ENCODE peak calls at places on chromosomes 1 and 21, in seven cellular contexts. One of them, this sample, is unnamed.

GRCh38 chr1:214392246-214392645 is 111.3 kb downstream of the SMYD2 start:
- DNase-seq in uterus: no peak
- DNase-seq in breast epithelium: no peak
- DNase-seq in GM23248: no peak
- DNase-seq in CD8-positive, alpha-beta memory T cell: no peak
- DNase-seq in NT2/D1: no peak
- DNase-seq in neural progenitor cell: no peak
- DNase-seq in this sample: no peak

GRCh38 chr1:45490121-45490622 is 791 bp downstream of the TESK2 start:
- DNase-seq in uterus: no peak
- DNase-seq in breast epithelium: no peak
- DNase-seq in GM23248: peak; percentile 62
- DNase-seq in CD8-positive, alpha-beta memory T cell: no peak
- DNase-seq in NT2/D1: no peak
- DNase-seq in neural progenitor cell: no peak
- DNase-seq in this sample: no peak

GRCh38 chr1:164787834-164788231 is 228.8 kb downstream of the PBX1 start:
- DNase-seq in uterus: no peak
- DNase-seq in breast epithelium: no peak
- DNase-seq in GM23248: no peak
- DNase-seq in CD8-positive, alpha-beta memory T cell: no peak
- DNase-seq in NT2/D1: no peak
- DNase-seq in neural progenitor cell: no peak
- DNase-seq in this sample: no peak

GRCh38 chr21:42837421-42838211 is 41.7 kb downstream of the WDR4 start:
- DNase-seq in uterus: peak; percentile 9
- DNase-seq in breast epithelium: no peak
- DNase-seq in GM23248: no peak
- DNase-seq in CD8-positive, alpha-beta memory T cell: no peak
- DNase-seq in NT2/D1: no peak
- DNase-seq in neural progenitor cell: no peak
- DNase-seq in this sample: no peak

GRCh38 chr1:228088586-228089498 is 6.3 kb downstream of the ARF1 start:
- DNase-seq in uterus: no peak
- DNase-seq in breast epithelium: no peak
- DNase-seq in GM23248: peak; percentile 82
- DNase-seq in CD8-positive, alpha-beta memory T cell: no peak
- DNase-seq in NT2/D1: no peak
- DNase-seq in neural progenitor cell: no peak
- DNase-seq in this sample: peak; percentile 57

GRCh38 chr1:30722175-30722537 is 1.2 kb downstream of the MATN1 start:
- DNase-seq in uterus: no peak
- DNase-seq in breast epithelium: no peak
- DNase-seq in GM23248: no peak
- DNase-seq in CD8-positive, alpha-beta memory T cell: no peak
- DNase-seq in NT2/D1: no peak
- DNase-seq in neural progenitor cell: no peak
- DNase-seq in this sample: no peak

GRCh38 chr1:159889821-159890252 is 10.1 kb downstream of the CFAP45 start:
- DNase-seq in uterus: peak; percentile 54
- DNase-seq in breast epithelium: no peak
- DNase-seq in GM23248: peak; percentile 91
- DNase-seq in CD8-positive, alpha-beta memory T cell: no peak
- DNase-seq in NT2/D1: no peak
- DNase-seq in neural progenitor cell: peak; percentile 27
- DNase-seq in this sample: no peak

GRCh38 chr1:89203166-89203565 is 4.4 kb upstream of the GBP4 start:
- DNase-seq in uterus: no peak
- DNase-seq in breast epithelium: no peak
- DNase-seq in GM23248: peak; percentile 41
- DNase-seq in CD8-positive, alpha-beta memory T cell: no peak
- DNase-seq in NT2/D1: no peak
- DNase-seq in neural progenitor cell: no peak
- DNase-seq in this sample: no peak

GRCh38 chr1:60265560-60266535 is 192.3 kb upstream of the C1orf87 start:
- DNase-seq in uterus: no peak
- DNase-seq in breast epithelium: no peak
- DNase-seq in GM23248: peak; percentile 75
- DNase-seq in CD8-positive, alpha-beta memory T cell: no peak
- DNase-seq in NT2/D1: no peak
- DNase-seq in neural progenitor cell: no peak
- DNase-seq in this sample: no peak

GRCh38 chr21:39208624-39209333 is 25.5 kb upstream of the PSMG1 start:
- DNase-seq in uterus: no peak
- DNase-seq in breast epithelium: no peak
- DNase-seq in GM23248: no peak
- DNase-seq in CD8-positive, alpha-beta memory T cell: no peak
- DNase-seq in NT2/D1: no peak
- DNase-seq in neural progenitor cell: no peak
- DNase-seq in this sample: no peak

GRCh38 chr1:4170548-4170947 is 270.5 kb upstream of the C1orf174 start:
- DNase-seq in uterus: no peak
- DNase-seq in breast epithelium: no peak
- DNase-seq in GM23248: no peak
- DNase-seq in CD8-positive, alpha-beta memory T cell: no peak
- DNase-seq in NT2/D1: no peak
- DNase-seq in neural progenitor cell: no peak
- DNase-seq in this sample: peak; percentile 27

GRCh38 chr1:154433161-154433681 is 28.1 kb downstream of the IL6R start:
- DNase-seq in uterus: no peak
- DNase-seq in breast epithelium: peak; percentile 58
- DNase-seq in GM23248: peak; percentile 68
- DNase-seq in CD8-positive, alpha-beta memory T cell: no peak
- DNase-seq in NT2/D1: no peak
- DNase-seq in neural progenitor cell: no peak
- DNase-seq in this sample: no peak

GRCh38 chr1:85846706-85847105 is 138.5 kb upstream of the ZNHIT6 start:
- DNase-seq in uterus: no peak
- DNase-seq in breast epithelium: no peak
- DNase-seq in GM23248: no peak
- DNase-seq in CD8-positive, alpha-beta memory T cell: no peak
- DNase-seq in NT2/D1: no peak
- DNase-seq in neural progenitor cell: no peak
- DNase-seq in this sample: no peak

GRCh38 chr21:27246741-27247140 is 279.9 kb upstream of the ADAMTS5 start:
- DNase-seq in uterus: no peak
- DNase-seq in breast epithelium: no peak
- DNase-seq in GM23248: peak; percentile 85
- DNase-seq in CD8-positive, alpha-beta memory T cell: no peak
- DNase-seq in NT2/D1: no peak
- DNase-seq in neural progenitor cell: no peak
- DNase-seq in this sample: no peak

GRCh38 chr1:234607091-234608025 is 2.6 kb downstream of the IRF2BP2 start:
- DNase-seq in uterus: no peak
- DNase-seq in breast epithelium: no peak
- DNase-seq in GM23248: peak; percentile 64
- DNase-seq in CD8-positive, alpha-beta memory T cell: peak; percentile 27
- DNase-seq in NT2/D1: no peak
- DNase-seq in neural progenitor cell: peak; percentile 86
- DNase-seq in this sample: no peak

GRCh38 chr1:155167166-155168104 is 5.7 kb downstream of the KRTCAP2 start:
- DNase-seq in uterus: peak; percentile 87
- DNase-seq in breast epithelium: peak; percentile 75
- DNase-seq in GM23248: peak; percentile 86
- DNase-seq in CD8-positive, alpha-beta memory T cell: peak; percentile 78
- DNase-seq in NT2/D1: peak; percentile 97
- DNase-seq in neural progenitor cell: peak; percentile 96
- DNase-seq in this sample: peak; percentile 80

GRCh38 chr1:15283500-15283899 is 36.5 kb downstream of the FHAD1 start:
- DNase-seq in uterus: no peak
- DNase-seq in breast epithelium: peak; percentile 74
- DNase-seq in GM23248: peak; percentile 71
- DNase-seq in CD8-positive, alpha-beta memory T cell: no peak
- DNase-seq in NT2/D1: no peak
- DNase-seq in neural progenitor cell: no peak
- DNase-seq in this sample: no peak

GRCh38 chr1:23522244-23523013 is 8.6 kb downstream of the E2F2 start:
- DNase-seq in uterus: no peak
- DNase-seq in breast epithelium: no peak
- DNase-seq in GM23248: no peak
- DNase-seq in CD8-positive, alpha-beta memory T cell: no peak
- DNase-seq in NT2/D1: no peak
- DNase-seq in neural progenitor cell: no peak
- DNase-seq in this sample: no peak

GRCh38 chr1:23525558-23526174 is 5.4 kb downstream of the E2F2 start:
- DNase-seq in uterus: no peak
- DNase-seq in breast epithelium: no peak
- DNase-seq in GM23248: no peak
- DNase-seq in CD8-positive, alpha-beta memory T cell: no peak
- DNase-seq in NT2/D1: no peak
- DNase-seq in neural progenitor cell: no peak
- DNase-seq in this sample: no peak

GRCh38 chr1:23524163-23524562 is 6.9 kb downstream of the E2F2 start:
- DNase-seq in uterus: no peak
- DNase-seq in breast epithelium: no peak
- DNase-seq in GM23248: no peak
- DNase-seq in CD8-positive, alpha-beta memory T cell: no peak
- DNase-seq in NT2/D1: no peak
- DNase-seq in neural progenitor cell: no peak
- DNase-seq in this sample: no peak

GRCh38 chr1:23526329-23527041 is 4.5 kb downstream of the E2F2 start:
- DNase-seq in uterus: no peak
- DNase-seq in breast epithelium: no peak
- DNase-seq in GM23248: no peak
- DNase-seq in CD8-positive, alpha-beta memory T cell: no peak
- DNase-seq in NT2/D1: no peak
- DNase-seq in neural progenitor cell: no peak
- DNase-seq in this sample: no peak

GRCh38 chr1:23524716-23525401 is 6.2 kb downstream of the E2F2 start:
- DNase-seq in uterus: no peak
- DNase-seq in breast epithelium: no peak
- DNase-seq in GM23248: no peak
- DNase-seq in CD8-positive, alpha-beta memory T cell: peak; percentile 29
- DNase-seq in NT2/D1: no peak
- DNase-seq in neural progenitor cell: peak; percentile 26
- DNase-seq in this sample: no peak
- H3K4me1 ChIP-seq in uterus: no peaks in the 10 kb centered on the region
- H3K4me1 ChIP-seq in breast epithelium: peaks cover 10% of the 10 kb centered on the region
- H3K4me1 ChIP-seq in GM23248: peaks cover 3% of the 10 kb centered on the region
- H3K4me1 ChIP-seq in CD8-positive, alpha-beta memory T cell: peaks cover 61% of the 10 kb centered on the region
- H3K4me1 ChIP-seq in NT2/D1: peaks cover 11% of the 10 kb centered on the region
- H3K4me1 ChIP-seq in neural progenitor cell: peaks cover 21% of the 10 kb centered on the region
- H3K4me1 ChIP-seq in this sample: peaks cover 14% of the 10 kb centered on the region

DNA sequence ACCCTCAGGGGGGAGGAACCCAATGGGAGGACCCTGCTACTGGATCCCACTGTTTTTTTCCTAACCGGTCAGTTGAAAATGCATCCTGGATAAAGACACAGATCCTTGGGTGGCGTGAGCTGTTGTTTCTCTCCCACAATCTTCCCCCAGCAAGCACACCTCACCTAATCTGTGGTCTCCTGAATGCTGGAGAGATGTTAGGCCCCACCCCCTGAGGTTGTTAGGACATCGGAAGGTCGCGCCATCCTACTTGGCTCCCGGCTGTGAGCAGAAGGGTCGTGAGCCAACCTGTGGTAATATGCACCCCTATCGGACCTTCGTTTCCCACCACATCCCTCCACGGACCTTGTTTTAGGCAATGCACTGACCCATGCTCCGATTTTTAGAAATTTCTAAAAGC is 89.9 kb upstream of the IPO9 start:
- DNase-seq in uterus: peak; percentile 42
- DNase-seq in breast epithelium: no peak
- DNase-seq in GM23248: peak; percentile 46
- DNase-seq in CD8-positive, alpha-beta memory T cell: no peak
- DNase-seq in NT2/D1: no peak
- DNase-seq in neural progenitor cell: no peak
- DNase-seq in this sample: no peak
- H3K4me1 ChIP-seq in uterus: no peaks in the 10 kb centered on the region
- H3K4me1 ChIP-seq in breast epithelium: peaks cover 2% of the 10 kb centered on the region
- H3K4me1 ChIP-seq in GM23248: peaks cover 65% of the 10 kb centered on the region
- H3K4me1 ChIP-seq in CD8-positive, alpha-beta memory T cell: peaks cover 9% of the 10 kb centered on the region
- H3K4me1 ChIP-seq in NT2/D1: peaks cover 39% of the 10 kb centered on the region
- H3K4me1 ChIP-seq in neural progenitor cell: peaks cover 68% of the 10 kb centered on the region
- H3K4me1 ChIP-seq in this sample: peaks cover 5% of the 10 kb centered on the region

GRCh38 chr1:67524143-67525052 is 94.2 kb upstream of the SERBP1 start:
- DNase-seq in uterus: no peak
- DNase-seq in breast epithelium: no peak
- DNase-seq in GM23248: peak; percentile 73
- DNase-seq in CD8-positive, alpha-beta memory T cell: no peak
- DNase-seq in NT2/D1: no peak
- DNase-seq in neural progenitor cell: no peak
- DNase-seq in this sample: no peak
- H3K4me1 ChIP-seq in uterus: no peaks in the 10 kb centered on the region
- H3K4me1 ChIP-seq in breast epithelium: no peaks in the 10 kb centered on the region
- H3K4me1 ChIP-seq in GM23248: peaks cover 12% of the 10 kb centered on the region
- H3K4me1 ChIP-seq in CD8-positive, alpha-beta memory T cell: no peaks in the 10 kb centered on the region
- H3K4me1 ChIP-seq in NT2/D1: peaks cover 4% of the 10 kb centered on the region
- H3K4me1 ChIP-seq in neural progenitor cell: no peaks in the 10 kb centered on the region
- H3K4me1 ChIP-seq in this sample: no peaks in the 10 kb centered on the region

GRCh38 chr1:41612953-41613352 is 128.5 kb upstream of the EDN2 start:
- DNase-seq in uterus: no peak
- DNase-seq in breast epithelium: peak; percentile 10
- DNase-seq in GM23248: peak; percentile 41
- DNase-seq in CD8-positive, alpha-beta memory T cell: no peak
- DNase-seq in NT2/D1: no peak
- DNase-seq in neural progenitor cell: no peak
- DNase-seq in this sample: peak; percentile 48

GRCh38 chr1:41610361-41610760 is 125.9 kb upstream of the EDN2 start:
- DNase-seq in uterus: no peak
- DNase-seq in breast epithelium: peak; percentile 9
- DNase-seq in GM23248: no peak
- DNase-seq in CD8-positive, alpha-beta memory T cell: no peak
- DNase-seq in NT2/D1: no peak
- DNase-seq in neural progenitor cell: no peak
- DNase-seq in this sample: no peak

GRCh38 chr1:41611068-41611931 is 126.8 kb upstream of the EDN2 start:
- DNase-seq in uterus: no peak
- DNase-seq in breast epithelium: no peak
- DNase-seq in GM23248: no peak
- DNase-seq in CD8-positive, alpha-beta memory T cell: no peak
- DNase-seq in NT2/D1: no peak
- DNase-seq in neural progenitor cell: no peak
- DNase-seq in this sample: no peak

GRCh38 chr1:41613646-41614592 is 129.4 kb upstream of the EDN2 start:
- DNase-seq in uterus: no peak
- DNase-seq in breast epithelium: no peak
- DNase-seq in GM23248: peak; percentile 75
- DNase-seq in CD8-positive, alpha-beta memory T cell: no peak
- DNase-seq in NT2/D1: no peak
- DNase-seq in neural progenitor cell: no peak
- DNase-seq in this sample: no peak

GRCh38 chr1:41611932-41612450 is 127.5 kb upstream of the EDN2 start:
- DNase-seq in uterus: no peak
- DNase-seq in breast epithelium: peak; percentile 1
- DNase-seq in GM23248: no peak
- DNase-seq in CD8-positive, alpha-beta memory T cell: no peak
- DNase-seq in NT2/D1: no peak
- DNase-seq in neural progenitor cell: no peak
- DNase-seq in this sample: no peak
- H3K4me1 ChIP-seq in uterus: peaks cover 5% of the 10 kb centered on the region
- H3K4me1 ChIP-seq in breast epithelium: no peaks in the 10 kb centered on the region
- H3K4me1 ChIP-seq in GM23248: peaks cover 13% of the 10 kb centered on the region
- H3K4me1 ChIP-seq in CD8-positive, alpha-beta memory T cell: no peaks in the 10 kb centered on the region
- H3K4me1 ChIP-seq in NT2/D1: peaks cover 14% of the 10 kb centered on the region
- H3K4me1 ChIP-seq in neural progenitor cell: no peaks in the 10 kb centered on the region
- H3K4me1 ChIP-seq in this sample: peaks cover 15% of the 10 kb centered on the region

GRCh38 chr21:37413553-37414291 is 47.1 kb downstream of the DYRK1A start:
- DNase-seq in uterus: no peak
- DNase-seq in breast epithelium: no peak
- DNase-seq in GM23248: no peak
- DNase-seq in CD8-positive, alpha-beta memory T cell: no peak
- DNase-seq in NT2/D1: no peak
- DNase-seq in neural progenitor cell: no peak
- DNase-seq in this sample: no peak
- H3K4me1 ChIP-seq in uterus: peaks cover 4% of the 10 kb centered on the region
- H3K4me1 ChIP-seq in breast epithelium: no peaks in the 10 kb centered on the region
- H3K4me1 ChIP-seq in GM23248: peaks cover 83% of the 10 kb centered on the region
- H3K4me1 ChIP-seq in CD8-positive, alpha-beta memory T cell: peaks cover 79% of the 10 kb centered on the region
- H3K4me1 ChIP-seq in NT2/D1: no peaks in the 10 kb centered on the region
- H3K4me1 ChIP-seq in neural progenitor cell: peaks cover 5% of the 10 kb centered on the region
- H3K4me1 ChIP-seq in this sample: peaks cover 16% of the 10 kb centered on the region